ENCODE peak calls at places on chromosomes 3 and 15, in six cellular contexts. S is K562, E is SK-N-SH, H is transverse colon, B is stomach, I is sigmoid colon. N is an unnamed sample.

GRCh38 chr3:171354706-171355582 is 105.3 kb downstream of the TNIK start:
- DNase-seq in H (no peak), B (no peak), E (no peak), S (no peak), I (no peak), N (no peak)

GRCh38 chr3:197183582-197183981 is 114.8 kb downstream of the DLG1 start:
- DNase-seq in S (no peak), B (no peak), I (no peak), H (no peak), E (no peak), N (no peak)

GRCh38 chr3:13079051-13079450 is 5.8 kb upstream of the IQSEC1 start:
- DNase-seq in B (no peak), S (no peak), E (no peak), I (no peak), H (no peak), N (no peak)

GRCh38 chr15:74040115-74040850 is 42.1 kb downstream of the GOLGA6A start:
- DNase-seq in S (no peak), B (no peak), E (no peak), H (peak), I (peak), N (no peak)

GRCh38 chr15:31822463-31822862 is 207.9 kb upstream of the CHRNA7 start:
- DNase-seq in H (no peak), E (no peak), S (no peak), I (no peak), B (no peak), N (no peak)

GRCh38 chr3:194259982-194260856 is 90.9 kb downstream of the CPN2 start:
- DNase-seq in S (no peak), E (no peak), B (peak), H (no peak), I (no peak), N (no peak)

GRCh38 chr15:43527802-43528541 is 10.6 kb downstream of the MAP1A start:
- DNase-seq in I (peak), H (no peak), S (peak), E (no peak), B (no peak), N (no peak)

GRCh38 chr3:126870608-126871210 is 112.2 kb upstream of the PLXNA1 start:
- DNase-seq in I (peak), B (no peak), H (no peak), E (no peak), S (no peak), N (no peak)

GRCh38 chr15:93029613-93030429 is 59.2 kb downstream of the RGMA start:
- DNase-seq in I (peak), S (no peak), E (no peak), B (no peak), H (no peak), N (no peak)

GRCh38 chr15:45262906-45263456 is 10.9 kb downstream of the SLC28A2 start:
- DNase-seq in E (no peak), I (no peak), B (no peak), H (no peak), S (no peak), N (no peak)

GRCh38 chr3:29642393-29643033 is 361.6 kb downstream of the RBMS3 start:
- DNase-seq in B (no peak), S (no peak), I (no peak), E (peak), H (peak), N (peak)

GRCh38 chr3:49006591-49007067 is 562 bp upstream of the WDR6 start:
- DNase-seq in S (no peak), I (peak), B (no peak), H (peak), E (peak), N (peak)

GRCh38 chr3:173970206-173970605 is 572.7 kb downstream of the NLGN1 start:
- DNase-seq in H (no peak), S (no peak), I (no peak), B (no peak), E (peak), N (no peak)

GRCh38 chr3:27253831-27254230 is 115.4 kb downstream of the NEK10 start:
- DNase-seq in E (peak), B (peak), S (no peak), I (no peak), H (peak), N (no peak)

GRCh38 chr3:13461169-13462124 is 18.7 kb upstream of the HDAC11 start:
- DNase-seq in I (no peak), B (peak), E (peak), S (peak), H (peak), N (peak)

GRCh38 chr15:72939855-72940631 is 112.2 kb upstream of the NEO1 start:
- DNase-seq in E (no peak), S (no peak), B (no peak), I (no peak), H (no peak), N (no peak)

GRCh38 chr3:150309557-150309956 is 98.5 kb upstream of the TSC22D2 start:
- DNase-seq in S (no peak), I (no peak), B (no peak), H (no peak), E (no peak), N (no peak)

GRCh38 chr3:43153189-43154083 is 47.6 kb upstream of the POMGNT2 start:
- DNase-seq in B (no peak), E (no peak), I (peak), S (no peak), H (peak), N (peak)

GRCh38 chr3:157073810-157074209 is 86.1 kb downstream of the CCNL1 start:
- DNase-seq in E (peak), B (no peak), H (no peak), I (no peak), S (no peak), N (no peak)

GRCh38 chr3:195895078-195895899 is 13.1 kb downstream of the TNK2 start:
- DNase-seq in S (peak), I (peak), E (peak), H (peak), B (peak), N (peak)

GRCh38 chr3:72446406-72447058 is 401.7 kb downstream of the SHQ1 start:
- DNase-seq in S (no peak), B (peak), E (no peak), H (no peak), I (no peak), N (peak)

GRCh38 chr3:132443421-132443820 is 26.1 kb downstream of the DNAJC13 start:
- DNase-seq in H (no peak), I (no peak), E (no peak), S (no peak), B (no peak), N (no peak)

GRCh38 chr15:73346735-73347312 is 21.9 kb downstream of the HCN4 start:
- DNase-seq in S (peak), I (no peak), B (peak), H (peak), E (no peak), N (peak)

GRCh38 chr3:79685108-79685507 is 82.7 kb downstream of the ROBO1 start:
- DNase-seq in E (no peak), S (no peak), H (no peak), B (no peak), I (no peak), N (no peak)

GRCh38 chr3:142680710-142681109 is 43.1 kb upstream of the TRPC1 start:
- DNase-seq in S (no peak), I (no peak), B (no peak), E (no peak), H (no peak), N (no peak)

GRCh38 chr3:69786854-69787253 is 47.6 kb downstream of the MITF start:
- DNase-seq in S (no peak), E (no peak), I (no peak), H (no peak), B (no peak), N (no peak)

GRCh38 chr3:69791919-69792399 is 52.7 kb downstream of the MITF start:
- DNase-seq in I (no peak), E (peak), S (peak), H (no peak), B (no peak), N (no peak)

GRCh38 chr3:69785769-69786311 is 46.6 kb downstream of the MITF start:
- DNase-seq in S (no peak), E (no peak), B (no peak), H (no peak), I (no peak), N (no peak)

GRCh38 chr3:69787436-69788168 is 48.3 kb downstream of the MITF start:
- DNase-seq in S (no peak), E (no peak), I (no peak), H (no peak), B (no peak), N (no peak)

GRCh38 chr3:69791111-69791510 is 51.8 kb downstream of the MITF start:
- DNase-seq in B (peak), E (no peak), H (peak), S (no peak), I (peak), N (peak)
- TF ChIP-seq EP300 in B (no peak), E (no peak), H (no peak), S (no peak), I (no peak), N (no peak)

DNA sequence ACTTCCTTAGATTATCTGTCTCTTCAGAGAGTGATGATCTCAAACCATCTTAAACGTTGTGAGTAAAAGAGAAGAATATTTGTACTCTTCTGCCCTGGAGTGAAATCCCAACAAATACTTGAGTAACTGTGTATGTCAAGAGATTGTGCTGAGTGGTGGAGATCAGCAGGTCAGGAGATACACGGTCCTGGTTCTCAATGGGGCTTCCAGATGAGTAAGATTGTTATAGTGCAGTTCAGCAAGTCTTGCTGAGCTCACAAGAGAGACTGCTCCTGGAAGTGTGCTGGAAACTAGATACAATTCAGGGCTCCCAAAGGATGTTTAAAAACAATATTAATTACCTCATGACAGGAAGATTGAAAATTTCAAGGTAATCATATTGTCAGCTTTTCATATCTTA is 184.3 kb downstream of the AKAP13 start:
- DNase-seq in B (no peak), I (no peak), E (no peak), H (no peak), S (no peak), N (no peak)
- TF ChIP-seq EP300 in B (no peak), I (no peak), E (no peak), H (no peak), S (no peak), N (no peak)

DNA sequence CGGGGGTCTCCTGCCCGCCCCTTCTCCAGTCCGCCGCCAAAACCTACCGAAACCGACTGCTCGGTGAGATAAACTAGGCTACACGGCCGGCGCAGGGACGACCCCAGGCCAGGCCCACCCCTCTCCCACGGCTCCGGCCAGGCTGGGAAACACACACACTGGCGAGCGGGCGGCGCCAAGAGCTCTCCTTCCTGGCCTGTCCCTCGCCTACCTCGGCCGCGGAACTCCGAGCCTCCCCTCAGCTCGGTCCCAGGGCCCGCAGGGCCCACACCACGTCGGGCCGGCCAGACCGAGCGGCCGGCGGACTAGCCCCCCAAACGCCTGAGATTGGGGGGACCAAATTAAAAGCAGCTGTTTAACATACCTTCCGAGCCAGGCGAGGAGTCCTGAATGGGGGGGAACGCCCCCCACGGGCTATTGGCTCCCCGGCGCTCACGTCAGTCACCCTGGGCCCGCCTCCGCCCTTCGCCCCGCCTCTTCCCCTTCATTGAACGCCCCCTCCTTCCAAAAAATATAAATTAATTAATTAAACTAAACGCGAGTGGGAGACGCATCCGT is 4.0 kb upstream of the SIN3A start:
- DNase-seq in S (peak), H (peak), B (peak), I (peak), E (peak), N (peak)
- TF ChIP-seq EP300 in S (no peak), H (no peak), B (no peak), I (no peak), E (no peak), N (no peak)

GRCh38 chr15:70257047-70257446 is 159.3 kb upstream of the TLE3 start:
- DNase-seq in I (no peak), E (no peak), S (no peak), H (no peak), B (no peak), N (no peak)

GRCh38 chr15:70258369-70259029 is 160.8 kb upstream of the TLE3 start:
- DNase-seq in S (no peak), H (peak), E (no peak), I (no peak), B (no peak), N (no peak)

GRCh38 chr15:70259640-70260066 is 161.9 kb upstream of the TLE3 start:
- DNase-seq in E (peak), B (no peak), S (peak), I (no peak), H (no peak), N (no peak)

GRCh38 chr15:70259030-70259424 is 161.3 kb upstream of the TLE3 start:
- DNase-seq in S (peak), E (no peak), H (peak), B (peak), I (peak), N (peak)

DNA sequence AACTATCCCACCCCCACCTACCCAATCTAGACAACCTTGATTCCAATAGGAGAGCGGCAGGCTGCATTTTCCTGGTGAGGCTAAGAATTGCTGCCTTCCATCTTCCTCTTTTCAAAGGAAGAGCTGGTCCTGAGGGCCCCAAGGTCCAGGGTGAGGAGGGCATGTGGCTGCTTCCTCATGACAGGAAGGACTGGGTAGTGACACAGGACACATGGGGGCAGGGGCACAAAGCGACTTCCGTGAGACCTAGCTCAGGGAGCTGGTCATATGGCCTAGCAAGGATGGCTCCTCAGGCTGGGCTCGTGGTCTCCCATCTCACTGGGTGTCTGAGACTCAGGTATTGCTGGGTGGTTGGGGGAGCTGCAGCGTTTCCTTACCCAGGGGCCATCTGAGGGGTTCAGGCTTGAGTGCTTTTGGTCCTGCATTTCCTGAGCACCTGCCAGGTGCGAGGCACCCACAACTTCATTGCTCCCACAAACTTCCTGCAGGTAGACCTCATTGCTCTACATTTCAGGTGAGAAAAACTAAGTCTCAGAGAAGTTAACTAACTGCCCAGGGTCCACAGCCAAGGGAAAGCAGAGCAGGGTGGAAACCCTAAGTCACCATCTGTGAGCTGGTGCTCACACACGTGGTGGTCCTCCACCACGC is 160.0 kb upstream of the TLE3 start:
- DNase-seq in B (no peak), I (no peak), S (no peak), H (no peak), E (no peak), N (no peak)
- TF ChIP-seq EP300 in B (no peak), I (no peak), S (no peak), H (no peak), E (no peak), N (no peak)

DNA sequence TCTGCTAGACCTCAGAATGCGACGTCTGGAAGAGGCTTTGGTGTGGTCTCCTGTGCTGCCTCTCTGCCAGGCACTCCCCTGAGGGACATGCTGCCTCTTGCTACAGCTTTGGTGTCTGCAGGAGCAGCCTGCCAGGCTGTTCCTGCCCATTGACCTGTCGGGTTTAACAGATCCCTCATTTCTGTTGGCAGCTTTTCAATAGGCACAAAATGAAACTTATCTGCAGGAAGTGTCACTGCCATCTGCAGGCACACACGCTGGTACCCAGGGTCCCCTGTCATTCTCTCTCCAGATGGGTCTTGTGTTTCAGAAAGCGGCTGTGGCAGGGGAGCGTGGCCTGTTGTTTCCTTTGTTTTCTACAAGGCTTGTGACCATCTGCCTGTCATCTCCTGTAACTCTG is 328.3 kb upstream of the CHRM5 start:
- DNase-seq in S (no peak), E (peak), B (no peak), H (no peak), I (no peak), N (no peak)
- TF ChIP-seq EP300 in S (no peak), E (no peak), B (no peak), H (no peak), I (no peak), N (no peak)

GRCh38 chr3:185537369-185537970 is 14.9 kb downstream of the LIPH start:
- DNase-seq in I (peak), B (peak), E (no peak), S (peak), H (peak), N (no peak)
- TF ChIP-seq EP300 in I (no peak), B (no peak), E (no peak), S (peak), H (peak), N (no peak)

GRCh38 chr15:25882466-25882865 is 19.3 kb upstream of the ATP10A start:
- DNase-seq in H (no peak), S (no peak), I (no peak), B (no peak), E (no peak), N (no peak)

GRCh38 chr15:25887870-25888269 is 24.7 kb upstream of the ATP10A start:
- DNase-seq in I (no peak), B (no peak), S (no peak), E (no peak), H (no peak), N (no peak)

GRCh38 chr15:25884354-25884753 is 21.2 kb upstream of the ATP10A start:
- DNase-seq in B (no peak), E (no peak), S (no peak), I (no peak), H (no peak), N (no peak)

GRCh38 chr15:25886498-25887140 is 23.5 kb upstream of the ATP10A start:
- DNase-seq in I (no peak), H (no peak), B (no peak), S (no peak), E (no peak), N (peak)

GRCh38 chr15:25883860-25884259 is 20.7 kb upstream of the ATP10A start:
- DNase-seq in S (no peak), E (no peak), H (no peak), I (no peak), B (no peak), N (no peak)
- TF ChIP-seq EP300 in S (no peak), E (no peak), H (no peak), I (no peak), B (no peak), N (no peak)

GRCh38 chr3:114595521-114596028 is 301.7 kb downstream of the TIGIT start:
- DNase-seq in E (no peak), I (no peak), H (no peak), B (no peak), S (no peak), N (no peak)
- TF ChIP-seq EP300 in E (no peak), I (no peak), H (no peak), B (no peak), S (no peak), N (no peak)

GRCh38 chr3:47854267-47854666 is 51.3 kb downstream of the DHX30 start:
- DNase-seq in H (no peak), B (no peak), E (no peak), I (no peak), S (no peak), N (no peak)

GRCh38 chr3:47854720-47855455 is 52.0 kb downstream of the DHX30 start:
- DNase-seq in I (no peak), E (no peak), S (no peak), B (no peak), H (no peak), N (no peak)

GRCh38 chr3:47856669-47857068 is 53.7 kb downstream of the DHX30 start:
- DNase-seq in S (no peak), E (no peak), B (no peak), H (no peak), I (no peak), N (peak)

GRCh38 chr3:47857151-47857550 is 54.2 kb downstream of the DHX30 start:
- DNase-seq in S (no peak), E (no peak), B (no peak), I (no peak), H (no peak), N (no peak)

DNA sequence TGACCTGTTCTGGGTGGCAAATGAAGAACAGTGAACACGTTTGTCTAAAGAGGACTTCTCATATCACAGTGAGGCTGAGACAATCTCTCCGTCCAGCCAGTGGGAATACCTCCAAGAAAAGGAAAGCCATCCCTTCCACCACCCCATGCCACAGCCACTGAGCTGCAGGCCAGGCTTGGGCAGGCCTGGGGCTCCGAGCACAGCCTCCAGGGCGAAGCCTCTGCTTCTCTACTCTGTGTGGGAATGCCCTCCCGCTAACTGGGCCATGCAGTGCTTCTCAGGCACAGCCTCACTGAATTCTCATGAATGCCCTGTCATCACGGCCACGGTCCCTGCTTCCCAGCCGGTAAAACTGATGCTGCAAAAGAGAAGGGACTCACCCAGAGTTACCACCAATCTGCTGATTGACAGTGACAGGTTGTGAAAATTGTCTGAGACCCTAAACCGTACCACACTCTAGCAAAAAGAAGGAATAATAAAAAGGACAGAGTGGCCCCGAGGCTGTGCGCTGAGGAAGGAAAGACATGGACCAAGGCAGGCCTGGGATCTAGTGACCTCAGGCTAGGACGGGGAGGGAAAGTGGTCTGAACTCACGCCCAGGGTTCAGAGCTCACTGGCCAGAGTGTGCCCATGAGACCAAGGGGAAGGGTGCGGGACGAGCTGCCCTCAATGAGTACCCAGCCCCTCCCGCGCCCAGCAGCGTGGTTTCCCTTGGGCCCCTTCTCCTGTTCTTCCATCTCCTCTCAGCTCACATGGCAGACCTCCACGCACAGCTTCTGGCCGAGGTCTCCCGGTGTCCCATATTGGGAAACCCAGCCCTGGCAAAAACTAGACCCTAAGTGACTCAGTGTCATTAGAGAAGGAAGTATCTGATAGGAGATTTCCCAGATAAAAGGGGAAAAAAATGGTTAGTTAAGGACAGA is 52.8 kb downstream of the DHX30 start:
- DNase-seq in S (no peak), I (no peak), E (no peak), H (no peak), B (no peak), N (peak)
- TF ChIP-seq EP300 in S (no peak), I (no peak), E (no peak), H (no peak), B (no peak), N (no peak)

GRCh38 chr15:58039260-58040035 is 26.1 kb downstream of the ALDH1A2 start:
- DNase-seq in H (no peak), I (no peak), B (no peak), S (no peak), E (no peak), N (no peak)
- TF ChIP-seq EP300 in H (no peak), I (no peak), B (no peak), S (no peak), E (no peak), N (no peak)

N was measured in ovary.